ENCODE peak calls at places on chromosomes 2 and 18, in seven cellular contexts. S is amygdala; D is NCI-H1105 treated with DMSO at 0.1 percent for 48 hours; N is NCI-H460; X is GM13976; A is naive thymus-derived CD4-positive, alpha-beta T cell; F is stimulated activated naive CD8-positive, alpha-beta T cell treated with anti-CD3 and anti-CD28 coated beads, Interleukin-15, Interleukin-2, amounts not matched to agents 100 U/mL and 50 U/mL, for 24 hours. Y is an unnamed sample.

GRCh38 chr18:52427521-52428175 is 87.7 kb downstream of the DCC start:
- DNase-seq in S (no peak), D (no peak), N (no peak), X (no peak), A (no peak), F (no peak), Y (no peak)

GRCh38 chr18:41410007-41410406 is 545.0 kb upstream of the PIK3C3 start:
- DNase-seq in S (no peak), D (no peak), N (no peak), X (no peak), A (no peak), F (no peak), Y (no peak)

GRCh38 chr2:42082026-42082425 is 34.2 kb downstream of the PKDCC start:
- DNase-seq in S (no peak), D (no peak), N (no peak), X (no peak), A (no peak), F (no peak), Y (no peak)

GRCh38 chr2:189210250-189211075 is 30.9 kb upstream of the COL5A2 start:
- DNase-seq in S (no peak), D (no peak), N (peak; percentile 92), X (no peak), A (no peak), F (no peak), Y (peak; percentile 90)

GRCh38 chr2:134375935-134376334 is 122.1 kb downstream of the MGAT5 start:
- DNase-seq in S (no peak), D (no peak), N (no peak), X (no peak), A (no peak), F (no peak), Y (no peak)

GRCh38 chr2:44211183-44211582 is 42.5 kb downstream of the PPM1B start:
- DNase-seq in S (no peak), D (no peak), N (no peak), X (no peak), A (no peak), F (no peak), Y (no peak)

GRCh38 chr2:230593765-230594164 is 118.9 kb upstream of the CAB39 start:
- DNase-seq in S (no peak), D (no peak), N (no peak), X (no peak), A (no peak), F (no peak), Y (no peak)

GRCh38 chr2:152491139-152491472 is 156.1 kb downstream of the FMNL2 start:
- DNase-seq in S (peak; percentile 18), D (no peak), N (no peak), X (no peak), A (no peak), F (no peak), Y (no peak)

GRCh38 chr2:175156534-175156933 is 11.5 kb downstream of the ATF2 start:
- DNase-seq in S (no peak), D (no peak), N (no peak), X (no peak), A (no peak), F (no peak), Y (no peak)

GRCh38 chr18:295756-296155 is 27.9 kb upstream of the THOC1 start:
- DNase-seq in S (no peak), D (no peak), N (no peak), X (no peak), A (no peak), F (no peak), Y (no peak)

GRCh38 chr2:31137211-31138036 is 816 bp downstream of the GALNT14 start:
- DNase-seq in S (no peak), D (no peak), N (peak; percentile 13), X (peak; percentile 48), A (no peak), F (peak; percentile 9), Y (peak; percentile 49)

GRCh38 chr2:168255103-168255502 is 7.7 kb upstream of the STK39 start:
- DNase-seq in S (no peak), D (no peak), N (no peak), X (no peak), A (no peak), F (no peak), Y (no peak)

GRCh38 chr2:47309952-47310800 is 92.8 kb upstream of the MSH2 start:
- DNase-seq in S (peak; percentile 52), D (no peak), N (no peak), X (peak; percentile 84), A (no peak), F (no peak), Y (no peak)

GRCh38 chr2:188028739-188029138 is 262.9 kb upstream of the GULP1 start:
- DNase-seq in S (no peak), D (no peak), N (no peak), X (no peak), A (no peak), F (no peak), Y (no peak)